ENCODE peak calls at places on chromosomes 2 and 18, in ten cellular contexts. One of them, this sample, is unnamed.

GRCh38 chr2:129798626-129799025 is 180.8 kb upstream of the RAB6C start:
- DNase-seq in bronchial epithelial cell: no peak
- DNase-seq in CD8-positive, alpha-beta memory T cell: no peak
- DNase-seq in prostate gland: no peak
- DNase-seq in fibroblast of villous mesenchyme: no peak
- DNase-seq in astrocyte of the spinal cord: no peak
- DNase-seq in fibroblast of pulmonary artery: no peak
- DNase-seq in IMR-90: no peak
- DNase-seq in epithelial cell of esophagus: no peak
- DNase-seq in heart right ventricle: no peak
- DNase-seq in this sample: no peak

GRCh38 chr2:39990335-39990734 is 211.3 kb upstream of the THUMPD2 start:
- DNase-seq in bronchial epithelial cell: no peak
- DNase-seq in fibroblast of villous mesenchyme: peak
- DNase-seq in prostate gland: no peak
- DNase-seq in CD8-positive, alpha-beta memory T cell: no peak
- DNase-seq in heart right ventricle: no peak
- DNase-seq in fibroblast of pulmonary artery: no peak
- DNase-seq in astrocyte of the spinal cord: no peak
- DNase-seq in epithelial cell of esophagus: no peak
- DNase-seq in IMR-90: peak
- DNase-seq in this sample: no peak

GRCh38 chr2:68544811-68545210 is 77.4 kb downstream of the APLF start:
- DNase-seq in IMR-90: no peak
- DNase-seq in fibroblast of villous mesenchyme: no peak
- DNase-seq in fibroblast of pulmonary artery: no peak
- DNase-seq in astrocyte of the spinal cord: no peak
- DNase-seq in prostate gland: no peak
- DNase-seq in CD8-positive, alpha-beta memory T cell: no peak
- DNase-seq in epithelial cell of esophagus: no peak
- DNase-seq in heart right ventricle: no peak
- DNase-seq in bronchial epithelial cell: no peak
- DNase-seq in this sample: no peak

GRCh38 chr2:202056611-202057010 is 16.4 kb upstream of the KIAA2012 start:
- DNase-seq in CD8-positive, alpha-beta memory T cell: no peak
- DNase-seq in astrocyte of the spinal cord: no peak
- DNase-seq in prostate gland: no peak
- DNase-seq in fibroblast of villous mesenchyme: peak
- DNase-seq in bronchial epithelial cell: peak
- DNase-seq in epithelial cell of esophagus: peak
- DNase-seq in heart right ventricle: no peak
- DNase-seq in fibroblast of pulmonary artery: peak
- DNase-seq in IMR-90: peak
- DNase-seq in this sample: no peak

GRCh38 chr2:46909771-46910419 is 5.7 kb downstream of the MCFD2 start:
- DNase-seq in CD8-positive, alpha-beta memory T cell: no peak
- DNase-seq in IMR-90: peak
- DNase-seq in astrocyte of the spinal cord: peak
- DNase-seq in epithelial cell of esophagus: peak
- DNase-seq in fibroblast of villous mesenchyme: peak
- DNase-seq in fibroblast of pulmonary artery: peak
- DNase-seq in heart right ventricle: no peak
- DNase-seq in prostate gland: no peak
- DNase-seq in bronchial epithelial cell: peak
- DNase-seq in this sample: no peak

GRCh38 chr2:236167297-236168109 is 683 bp downstream of the GBX2 start:
- DNase-seq in heart right ventricle: no peak
- DNase-seq in IMR-90: peak
- DNase-seq in fibroblast of pulmonary artery: peak
- DNase-seq in epithelial cell of esophagus: peak
- DNase-seq in astrocyte of the spinal cord: peak
- DNase-seq in CD8-positive, alpha-beta memory T cell: no peak
- DNase-seq in bronchial epithelial cell: no peak
- DNase-seq in fibroblast of villous mesenchyme: peak
- DNase-seq in prostate gland: no peak
- DNase-seq in this sample: no peak

GRCh38 chr2:105411720-105412407 is 13.0 kb upstream of the FHL2 start:
- DNase-seq in CD8-positive, alpha-beta memory T cell: no peak
- DNase-seq in prostate gland: no peak
- DNase-seq in fibroblast of pulmonary artery: no peak
- DNase-seq in bronchial epithelial cell: peak
- DNase-seq in epithelial cell of esophagus: no peak
- DNase-seq in IMR-90: no peak
- DNase-seq in astrocyte of the spinal cord: no peak
- DNase-seq in heart right ventricle: no peak
- DNase-seq in fibroblast of villous mesenchyme: no peak
- DNase-seq in this sample: no peak

GRCh38 chr18:42508683-42509347 is 553.8 kb downstream of the PIK3C3 start:
- DNase-seq in astrocyte of the spinal cord: no peak
- DNase-seq in heart right ventricle: no peak
- DNase-seq in IMR-90: no peak
- DNase-seq in prostate gland: no peak
- DNase-seq in fibroblast of pulmonary artery: no peak
- DNase-seq in epithelial cell of esophagus: no peak
- DNase-seq in fibroblast of villous mesenchyme: no peak
- DNase-seq in bronchial epithelial cell: no peak
- DNase-seq in CD8-positive, alpha-beta memory T cell: no peak
- DNase-seq in this sample: no peak

DNA sequence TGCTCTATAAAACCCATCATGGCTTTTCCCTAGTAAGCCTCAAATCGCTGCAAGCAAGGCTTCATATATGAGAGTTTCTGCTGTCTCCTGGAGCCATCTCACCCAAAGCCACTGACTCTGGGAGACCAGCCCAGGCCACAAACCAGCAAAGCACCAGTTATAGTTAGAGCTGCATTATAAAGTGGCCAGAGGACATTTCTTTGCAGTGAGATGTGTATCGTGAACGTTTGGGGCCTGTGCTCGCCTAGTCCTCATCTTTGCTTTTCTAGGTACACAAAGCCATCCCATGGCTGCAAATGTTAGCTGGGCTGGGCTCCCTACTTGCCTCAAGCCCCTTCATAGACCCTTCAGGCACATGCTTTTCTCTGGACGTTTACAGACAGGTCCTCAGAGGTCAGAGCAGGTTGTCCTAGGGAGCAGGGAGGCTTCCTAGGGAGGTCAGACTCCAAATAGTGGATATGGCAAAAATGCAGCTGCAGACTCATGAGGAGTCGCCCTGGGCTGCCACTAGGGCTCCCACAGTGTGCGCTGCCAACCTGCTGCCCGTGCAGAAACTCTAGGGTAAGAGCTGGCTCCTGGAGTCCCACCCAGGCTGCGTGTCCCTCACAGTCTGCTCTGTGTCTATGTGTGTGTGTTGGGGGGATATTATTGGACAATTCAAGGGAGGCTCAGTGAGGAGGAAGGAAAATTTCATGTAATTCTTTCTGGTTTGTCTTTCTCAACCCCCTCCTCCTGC is 141.0 kb downstream of the RPIA start:
- DNase-seq in CD8-positive, alpha-beta memory T cell: no peak
- DNase-seq in prostate gland: no peak
- DNase-seq in fibroblast of villous mesenchyme: no peak
- DNase-seq in heart right ventricle: no peak
- DNase-seq in epithelial cell of esophagus: no peak
- DNase-seq in fibroblast of pulmonary artery: no peak
- DNase-seq in astrocyte of the spinal cord: no peak
- DNase-seq in IMR-90: no peak
- DNase-seq in bronchial epithelial cell: no peak
- DNase-seq in this sample: no peak
- H3K4me3 ChIP-seq in CD8-positive, alpha-beta memory T cell: no peak
- H3K4me3 ChIP-seq in prostate gland: no peak
- H3K4me3 ChIP-seq in fibroblast of villous mesenchyme: no peak
- H3K4me3 ChIP-seq in heart right ventricle: no peak
- H3K4me3 ChIP-seq in epithelial cell of esophagus: no peak
- H3K4me3 ChIP-seq in fibroblast of pulmonary artery: no peak
- H3K4me3 ChIP-seq in astrocyte of the spinal cord: no peak
- H3K4me3 ChIP-seq in IMR-90: no peak
- H3K4me3 ChIP-seq in bronchial epithelial cell: no peak
- H3K4me3 ChIP-seq in this sample: no peak

GRCh38 chr2:171405546-171405945 is 28.2 kb downstream of the METTL8 start:
- DNase-seq in CD8-positive, alpha-beta memory T cell: no peak
- DNase-seq in heart right ventricle: no peak
- DNase-seq in fibroblast of villous mesenchyme: no peak
- DNase-seq in epithelial cell of esophagus: no peak
- DNase-seq in astrocyte of the spinal cord: no peak
- DNase-seq in prostate gland: no peak
- DNase-seq in bronchial epithelial cell: no peak
- DNase-seq in IMR-90: no peak
- DNase-seq in fibroblast of pulmonary artery: no peak
- DNase-seq in this sample: no peak

GRCh38 chr2:171404258-171404657 is 29.5 kb downstream of the METTL8 start:
- DNase-seq in fibroblast of villous mesenchyme: peak
- DNase-seq in heart right ventricle: no peak
- DNase-seq in fibroblast of pulmonary artery: peak
- DNase-seq in CD8-positive, alpha-beta memory T cell: no peak
- DNase-seq in IMR-90: peak
- DNase-seq in prostate gland: no peak
- DNase-seq in epithelial cell of esophagus: peak
- DNase-seq in bronchial epithelial cell: peak
- DNase-seq in astrocyte of the spinal cord: peak
- DNase-seq in this sample: no peak

GRCh38 chr2:171407030-171407707 is 26.6 kb downstream of the METTL8 start:
- DNase-seq in heart right ventricle: no peak
- DNase-seq in prostate gland: no peak
- DNase-seq in bronchial epithelial cell: no peak
- DNase-seq in epithelial cell of esophagus: no peak
- DNase-seq in CD8-positive, alpha-beta memory T cell: no peak
- DNase-seq in fibroblast of pulmonary artery: no peak
- DNase-seq in fibroblast of villous mesenchyme: no peak
- DNase-seq in IMR-90: no peak
- DNase-seq in astrocyte of the spinal cord: no peak
- DNase-seq in this sample: no peak

GRCh38 chr2:171404719-171405118 is 29.1 kb downstream of the METTL8 start:
- DNase-seq in fibroblast of pulmonary artery: no peak
- DNase-seq in prostate gland: no peak
- DNase-seq in heart right ventricle: no peak
- DNase-seq in CD8-positive, alpha-beta memory T cell: no peak
- DNase-seq in fibroblast of villous mesenchyme: no peak
- DNase-seq in IMR-90: no peak
- DNase-seq in bronchial epithelial cell: no peak
- DNase-seq in astrocyte of the spinal cord: no peak
- DNase-seq in epithelial cell of esophagus: peak
- DNase-seq in this sample: no peak

DNA sequence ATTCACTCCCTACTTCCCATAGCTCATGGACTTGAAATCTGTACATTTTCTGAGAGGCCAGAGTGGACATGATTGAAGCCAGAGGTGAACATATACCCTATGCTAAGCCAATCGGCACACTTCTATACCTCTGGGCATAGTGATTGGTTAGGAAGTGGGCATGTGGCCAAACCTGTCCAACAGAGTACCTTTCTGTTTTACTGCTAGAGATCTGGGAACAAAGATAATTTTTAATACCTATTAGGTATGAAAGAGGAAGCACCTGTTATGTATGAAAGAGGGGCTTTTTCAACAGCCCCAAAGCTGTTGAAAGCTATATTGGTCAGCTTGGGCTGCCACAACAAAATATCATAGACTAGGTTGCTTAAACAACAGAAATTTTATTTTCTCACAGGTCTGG is 27.7 kb downstream of the METTL8 start:
- DNase-seq in fibroblast of villous mesenchyme: no peak
- DNase-seq in epithelial cell of esophagus: no peak
- DNase-seq in astrocyte of the spinal cord: no peak
- DNase-seq in prostate gland: no peak
- DNase-seq in IMR-90: no peak
- DNase-seq in CD8-positive, alpha-beta memory T cell: no peak
- DNase-seq in bronchial epithelial cell: no peak
- DNase-seq in heart right ventricle: no peak
- DNase-seq in fibroblast of pulmonary artery: no peak
- DNase-seq in this sample: no peak
- H3K4me3 ChIP-seq in fibroblast of villous mesenchyme: no peak
- H3K4me3 ChIP-seq in epithelial cell of esophagus: no peak
- H3K4me3 ChIP-seq in astrocyte of the spinal cord: no peak
- H3K4me3 ChIP-seq in prostate gland: no peak
- H3K4me3 ChIP-seq in IMR-90: no peak
- H3K4me3 ChIP-seq in CD8-positive, alpha-beta memory T cell: no peak
- H3K4me3 ChIP-seq in bronchial epithelial cell: no peak
- H3K4me3 ChIP-seq in heart right ventricle: no peak
- H3K4me3 ChIP-seq in fibroblast of pulmonary artery: no peak
- H3K4me3 ChIP-seq in this sample: no peak

GRCh38 chr2:36469267-36469561 is 113.6 kb downstream of the CRIM1 start:
- DNase-seq in epithelial cell of esophagus: no peak
- DNase-seq in fibroblast of villous mesenchyme: no peak
- DNase-seq in IMR-90: no peak
- DNase-seq in astrocyte of the spinal cord: no peak
- DNase-seq in heart right ventricle: no peak
- DNase-seq in fibroblast of pulmonary artery: no peak
- DNase-seq in prostate gland: no peak
- DNase-seq in CD8-positive, alpha-beta memory T cell: no peak
- DNase-seq in bronchial epithelial cell: no peak
- DNase-seq in this sample: no peak
- H3K4me3 ChIP-seq in epithelial cell of esophagus: no peak
- H3K4me3 ChIP-seq in fibroblast of villous mesenchyme: no peak
- H3K4me3 ChIP-seq in IMR-90: no peak
- H3K4me3 ChIP-seq in astrocyte of the spinal cord: no peak
- H3K4me3 ChIP-seq in heart right ventricle: no peak
- H3K4me3 ChIP-seq in fibroblast of pulmonary artery: no peak
- H3K4me3 ChIP-seq in prostate gland: no peak
- H3K4me3 ChIP-seq in CD8-positive, alpha-beta memory T cell: no peak
- H3K4me3 ChIP-seq in bronchial epithelial cell: no peak
- H3K4me3 ChIP-seq in this sample: no peak

GRCh38 chr2:181764095-181764963 is 84.0 kb upstream of the NEUROD1 start:
- DNase-seq in astrocyte of the spinal cord: no peak
- DNase-seq in fibroblast of villous mesenchyme: no peak
- DNase-seq in heart right ventricle: no peak
- DNase-seq in prostate gland: no peak
- DNase-seq in bronchial epithelial cell: no peak
- DNase-seq in epithelial cell of esophagus: no peak
- DNase-seq in fibroblast of pulmonary artery: no peak
- DNase-seq in CD8-positive, alpha-beta memory T cell: no peak
- DNase-seq in IMR-90: no peak
- DNase-seq in this sample: no peak

GRCh38 chr2:181770145-181770544 is 89.8 kb upstream of the NEUROD1 start:
- DNase-seq in astrocyte of the spinal cord: no peak
- DNase-seq in bronchial epithelial cell: peak
- DNase-seq in CD8-positive, alpha-beta memory T cell: no peak
- DNase-seq in heart right ventricle: no peak
- DNase-seq in IMR-90: no peak
- DNase-seq in epithelial cell of esophagus: peak
- DNase-seq in prostate gland: peak
- DNase-seq in fibroblast of villous mesenchyme: no peak
- DNase-seq in fibroblast of pulmonary artery: peak
- DNase-seq in this sample: peak

GRCh38 chr2:181763423-181763822 is 83.1 kb upstream of the NEUROD1 start:
- DNase-seq in fibroblast of pulmonary artery: no peak
- DNase-seq in CD8-positive, alpha-beta memory T cell: no peak
- DNase-seq in epithelial cell of esophagus: no peak
- DNase-seq in heart right ventricle: no peak
- DNase-seq in prostate gland: no peak
- DNase-seq in IMR-90: no peak
- DNase-seq in astrocyte of the spinal cord: no peak
- DNase-seq in bronchial epithelial cell: no peak
- DNase-seq in fibroblast of villous mesenchyme: no peak
- DNase-seq in this sample: no peak

GRCh38 chr2:181762848-181763247 is 82.5 kb upstream of the NEUROD1 start:
- DNase-seq in CD8-positive, alpha-beta memory T cell: no peak
- DNase-seq in prostate gland: no peak
- DNase-seq in heart right ventricle: no peak
- DNase-seq in bronchial epithelial cell: no peak
- DNase-seq in IMR-90: no peak
- DNase-seq in epithelial cell of esophagus: no peak
- DNase-seq in fibroblast of villous mesenchyme: no peak
- DNase-seq in astrocyte of the spinal cord: no peak
- DNase-seq in fibroblast of pulmonary artery: no peak
- DNase-seq in this sample: no peak

DNA sequence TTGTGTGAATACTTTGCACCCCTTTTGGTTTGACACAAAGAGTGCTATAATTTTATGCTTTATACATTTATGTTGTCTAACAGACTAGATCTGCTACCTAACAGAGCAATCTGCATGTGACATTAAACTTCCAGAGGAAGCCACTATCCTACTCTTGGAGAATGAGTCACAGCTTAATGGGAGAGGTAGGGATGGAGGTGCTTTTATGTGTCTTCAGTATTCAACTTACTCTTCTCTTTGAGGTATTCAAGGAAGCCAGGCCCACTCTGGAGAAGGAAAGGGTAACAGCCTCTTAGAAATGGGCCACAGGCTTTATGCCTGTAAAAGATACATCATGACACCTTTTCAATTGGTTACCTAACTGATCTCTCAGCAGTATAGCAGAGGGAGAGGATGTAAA is 85.8 kb upstream of the NEUROD1 start:
- DNase-seq in epithelial cell of esophagus: no peak
- DNase-seq in fibroblast of pulmonary artery: no peak
- DNase-seq in fibroblast of villous mesenchyme: no peak
- DNase-seq in prostate gland: no peak
- DNase-seq in bronchial epithelial cell: no peak
- DNase-seq in CD8-positive, alpha-beta memory T cell: no peak
- DNase-seq in IMR-90: no peak
- DNase-seq in heart right ventricle: no peak
- DNase-seq in astrocyte of the spinal cord: no peak
- DNase-seq in this sample: no peak
- H3K4me3 ChIP-seq in epithelial cell of esophagus: no peak
- H3K4me3 ChIP-seq in fibroblast of pulmonary artery: no peak
- H3K4me3 ChIP-seq in fibroblast of villous mesenchyme: no peak
- H3K4me3 ChIP-seq in prostate gland: no peak
- H3K4me3 ChIP-seq in bronchial epithelial cell: no peak
- H3K4me3 ChIP-seq in CD8-positive, alpha-beta memory T cell: no peak
- H3K4me3 ChIP-seq in IMR-90: no peak
- H3K4me3 ChIP-seq in heart right ventricle: no peak
- H3K4me3 ChIP-seq in astrocyte of the spinal cord: no peak
- H3K4me3 ChIP-seq in this sample: no peak